ENCODE peak calls at places on chromosomes 11 and 22, in eight cellular contexts. T is lower leg skin, W is HL-60, C is activated T-cell treated with anti-CD3 and anti-CD28 coated beads for 1 hour, J is amygdala, Y is HTR-8/SVneo, H is dorsolateral prefrontal cortex, L is NCI-H748 treated with DMSO at 0.1 percent for 48 hours. P is an unnamed sample.

GRCh38 chr11:120029321-120029720 is 108.6 kb downstream of the TRIM29 start:
- DNase-seq in L (no peak), W (no peak), J (no peak), H (no peak), Y (no peak), C (no peak), T (no peak), P (no peak)

GRCh38 chr11:119607726-119608125 is 121.3 kb downstream of the NECTIN1 start:
- DNase-seq in C (no peak), H (peak; percentile 69), L (no peak), W (no peak), Y (no peak), J (no peak), T (no peak), P (no peak)

GRCh38 chr11:8040261-8040920 is 40.6 kb upstream of the TUB start:
- DNase-seq in C (no peak), T (no peak), J (no peak), H (peak; percentile 9), Y (no peak), L (no peak), W (no peak), P (no peak)

GRCh38 chr11:63017306-63017974 is 1.8 kb upstream of the SLC22A8 start:
- DNase-seq in J (no peak), H (no peak), L (peak; percentile 11), C (no peak), T (no peak), Y (no peak), W (no peak), P (no peak)

GRCh38 chr11:7250166-7250565 is 1.5 kb upstream of the SYT9 start:
- DNase-seq in H (no peak), J (no peak), Y (no peak), L (no peak), C (no peak), W (no peak), T (no peak), P (no peak)

GRCh38 chr22:21760640-21761039 is 25.0 kb upstream of the YPEL1 start:
- DNase-seq in W (peak; percentile 28), Y (peak; percentile 21), J (no peak), C (no peak), H (no peak), L (no peak), T (no peak), P (no peak)

GRCh38 chr11:134662629-134663360 is 250.8 kb upstream of the B3GAT1 start:
- DNase-seq in H (no peak), W (no peak), T (peak; percentile 8), Y (no peak), L (no peak), J (no peak), C (no peak), P (no peak)

GRCh38 chr22:24474221-24474620 is 20.9 kb upstream of the UPB1 start:
- DNase-seq in L (no peak), H (no peak), T (no peak), J (no peak), C (no peak), Y (peak; percentile 65), W (no peak), P (no peak)

GRCh38 chr22:20174785-20175596 is 24.1 kb upstream of the CCDC188 start:
- DNase-seq in C (no peak), T (no peak), L (no peak), W (no peak), J (no peak), Y (peak; percentile 34), H (no peak), P (no peak)

GRCh38 chr22:23815781-23816551 is 22.8 kb downstream of the DERL3 start:
- DNase-seq in T (no peak), L (no peak), C (no peak), W (no peak), J (no peak), Y (no peak), H (peak; percentile 58), P (no peak)

GRCh38 chr11:122977455-122978302 is 4.0 kb downstream of the BSX start:
- DNase-seq in C (no peak), J (no peak), H (no peak), W (no peak), Y (no peak), T (no peak), L (no peak), P (no peak)

GRCh38 chr11:23359297-23359696 is 499.0 kb upstream of the CCDC179 start:
- DNase-seq in Y (peak; percentile 73), T (no peak), C (no peak), W (no peak), H (no peak), J (no peak), L (no peak), P (no peak)

GRCh38 chr11:73140213-73141030 is 1.7 kb downstream of the FCHSD2 start:
- DNase-seq in Y (peak; percentile 46), J (no peak), T (no peak), W (no peak), H (peak; percentile 38), C (no peak), L (peak; percentile 36), P (no peak)

GRCh38 chr11:81658722-81659121 is 1074.9 kb downstream of the FAM181B start:
- DNase-seq in T (no peak), C (no peak), H (no peak), J (no peak), W (peak; percentile 21), Y (no peak), L (no peak), P (no peak)

GRCh38 chr22:35656284-35656752 is 8.1 kb downstream of the APOL6 start:
- DNase-seq in H (no peak), W (no peak), Y (no peak), J (no peak), T (no peak), L (no peak), C (no peak), P (no peak)

GRCh38 chr11:103618532-103618931 is 417.9 kb upstream of the DDI1 start:
- DNase-seq in T (no peak), W (no peak), Y (no peak), H (no peak), J (no peak), L (no peak), C (no peak), P (no peak)

GRCh38 chr11:78213526-78214330 is 25.0 kb downstream of the USP35 start:
- DNase-seq in T (no peak), L (no peak), H (peak; percentile 9), J (no peak), C (no peak), Y (no peak), W (no peak), P (no peak)

GRCh38 chr22:46104170-46104880 is 46.0 kb upstream of the PPARA start:
- DNase-seq in J (no peak), Y (no peak), C (no peak), L (no peak), H (peak; percentile 66), W (no peak), T (no peak), P (no peak)

GRCh38 chr11:65726660-65727059 is 6.1 kb upstream of the RNASEH2C start:
- DNase-seq in Y (no peak), W (peak; percentile 55), H (no peak), C (no peak), L (no peak), T (no peak), J (no peak), P (no peak)

GRCh38 chr11:133531971-133532651 is at the start of gene OPCML:
- DNase-seq in L (peak; percentile 21), W (no peak), J (no peak), C (no peak), H (peak; percentile 74), Y (no peak), T (no peak), P (no peak)